ENCODE peak calls at places on chromosomes 3 and 15, in ten cellular contexts. U is ovary; P is M059J; W is HEK293T; V is dermis blood vessel endothelial cell; Z is Kasumi-1; M is cardiac fibroblast; T is heart left ventricle; B is activated naive CD8-positive, alpha-beta T cell treated with anti-CD3 and anti-CD28 coated beads for 36 hours; F is NCI-H1417. E is an unnamed sample.

GRCh38 chr3:30241721-30242120 is 364.7 kb upstream of the TGFBR2 start:
- DNase-seq in U (no peak), P (no peak), W (no peak), V (no peak), Z (no peak), M (peak; percentile 25), T (no peak), B (no peak), F (no peak), E (no peak)

GRCh38 chr3:151169700-151170224 is 33.3 kb downstream of the GPR171 start:
- DNase-seq in U (no peak), P (peak; percentile 52), W (no peak), V (no peak), Z (peak; percentile 85), M (no peak), T (peak; percentile 36), B (peak; percentile 58), F (no peak), E (no peak)

GRCh38 chr3:150739200-150739863 is 23.6 kb downstream of the SIAH2 start:
- DNase-seq in U (no peak), P (no peak), W (no peak), V (no peak), Z (no peak), M (no peak), T (no peak), B (no peak), F (no peak), E (no peak)

GRCh38 chr3:180680097-180680430 is 775 bp upstream of the CCDC39 start:
- DNase-seq in U (peak; percentile 25), P (peak; percentile 56), W (no peak), V (peak; percentile 58), Z (no peak), M (peak; percentile 47), T (no peak), B (no peak), F (peak; percentile 93), E (no peak)

GRCh38 chr3:69094467-69095205 is 9.9 kb downstream of the ARL6IP5 start:
- DNase-seq in U (no peak), P (peak; percentile 66), W (no peak), V (no peak), Z (peak; percentile 91), M (peak; percentile 51), T (no peak), B (no peak), F (no peak), E (no peak)

GRCh38 chr3:193665370-193665989 is 72.5 kb downstream of the OPA1 start:
- DNase-seq in U (no peak), P (peak; percentile 33), W (no peak), V (peak; percentile 67), Z (peak; percentile 77), M (peak; percentile 65), T (no peak), B (no peak), F (peak; percentile 18), E (no peak)

GRCh38 chr3:145942052-145942451 is 218.9 kb downstream of the PLOD2 start:
- DNase-seq in U (no peak), P (peak; percentile 41), W (no peak), V (no peak), Z (no peak), M (peak; percentile 40), T (no peak), B (no peak), F (no peak), E (no peak)

GRCh38 chr15:63382966-63383710 is 1.5 kb upstream of the CA12 start:
- DNase-seq in U (no peak), P (peak; percentile 50), W (no peak), V (no peak), Z (no peak), M (peak; percentile 49), T (no peak), B (no peak), F (no peak), E (no peak)

GRCh38 chr3:12793701-12794100 is 2.8 kb upstream of the CAND2 start:
- DNase-seq in U (no peak), P (no peak), W (no peak), V (no peak), Z (no peak), M (no peak), T (no peak), B (no peak), F (no peak), E (no peak)

GRCh38 chr15:89009080-89009479 is 79.2 kb upstream of the ABHD2 start:
- DNase-seq in U (no peak), P (no peak), W (no peak), V (no peak), Z (no peak), M (no peak), T (no peak), B (no peak), F (no peak), E (no peak)